ENCODE peak calls at places on chromosomes 7 and 10, in seven cellular contexts. M is thoracic aorta; Y is heart left ventricle; C is retinal pigment epithelial cell; T is CD8-positive, alpha-beta T cell; Z is cardiac fibroblast; Q is mucosa of descending colon. A is an unnamed sample.

GRCh38 chr7:78718212-78718611 is 735.3 kb downstream of the MAGI2 start:
- DNase-seq in M (no peak), Y (peak), C (no peak), T (no peak), Z (no peak), Q (no peak), A (no peak)

GRCh38 chr7:6258440-6259182 is 13.8 kb downstream of the CYTH3 start:
- DNase-seq in M (no peak), Y (no peak), C (no peak), T (no peak), Z (peak), Q (no peak), A (peak)

GRCh38 chr7:101778181-101778580 is 39.2 kb upstream of the CUX1 start:
- DNase-seq in M (no peak), Y (no peak), C (no peak), T (no peak), Z (no peak), Q (no peak), A (no peak)

GRCh38 chr7:36567699-36568436 is 156.4 kb downstream of the AOAH start:
- DNase-seq in M (no peak), Y (no peak), C (no peak), T (no peak), Z (no peak), Q (no peak), A (no peak)

GRCh38 chr7:91126762-91127161 is 137.5 kb upstream of the FZD1 start:
- DNase-seq in M (no peak), Y (no peak), C (peak), T (no peak), Z (no peak), Q (no peak), A (no peak)

GRCh38 chr7:1693419-1693990 is 23.4 kb downstream of the ELFN1 start:
- DNase-seq in M (no peak), Y (no peak), C (no peak), T (no peak), Z (no peak), Q (no peak), A (no peak)

GRCh38 chr10:130027716-130028464 is 63.8 kb upstream of the EBF3 start:
- DNase-seq in M (no peak), Y (no peak), C (no peak), T (no peak), Z (no peak), Q (peak), A (no peak)

GRCh38 chr7:130943336-130943901 is 209.4 kb upstream of the KLF14 start:
- DNase-seq in M (no peak), Y (no peak), C (no peak), T (no peak), Z (peak), Q (peak), A (peak)

GRCh38 chr10:34816067-34817002 is 1.2 kb upstream of the PARD3 start:
- DNase-seq in M (no peak), Y (no peak), C (no peak), T (no peak), Z (peak), Q (peak), A (peak)

GRCh38 chr10:727162-727790 is 37.8 kb upstream of the DIP2C start:
- DNase-seq in M (no peak), Y (no peak), C (no peak), T (no peak), Z (no peak), Q (no peak), A (no peak)

GRCh38 chr10:5683065-5683464 is 1.6 kb upstream of the TASOR2 start:
- DNase-seq in M (no peak), Y (no peak), C (no peak), T (no peak), Z (no peak), Q (no peak), A (no peak)

GRCh38 chr7:120023494-120024167 is 249.3 kb upstream of the KCND2 start:
- DNase-seq in M (no peak), Y (no peak), C (peak), T (no peak), Z (peak), Q (no peak), A (peak)

GRCh38 chr7:25303380-25304321 is 75.4 kb upstream of the NPVF start:
- DNase-seq in M (no peak), Y (no peak), C (no peak), T (no peak), Z (peak), Q (no peak), A (peak)

GRCh38 chr10:92204238-92204637 is 86.6 kb downstream of the CPEB3 start:
- DNase-seq in M (no peak), Y (no peak), C (no peak), T (no peak), Z (no peak), Q (peak), A (no peak)

GRCh38 chr7:45650404-45651055 is 76.4 kb downstream of the ADCY1 start:
- DNase-seq in M (no peak), Y (no peak), C (no peak), T (no peak), Z (no peak), Q (no peak), A (no peak)

GRCh38 chr10:6445671-6446278 is 134.3 kb downstream of the PRKCQ start:
- DNase-seq in M (no peak), Y (peak), C (no peak), T (peak), Z (peak), Q (peak), A (peak)

GRCh38 chr10:31927597-31928530 is 767 bp downstream of the ARHGAP12 start:
- DNase-seq in M (no peak), Y (peak), C (no peak), T (peak), Z (peak), Q (peak), A (peak)

GRCh38 chr10:13944901-13945300 is 358.1 kb downstream of the PRPF18 start:
- DNase-seq in M (no peak), Y (no peak), C (no peak), T (no peak), Z (no peak), Q (no peak), A (no peak)

GRCh38 chr7:99392046-99392445 is 16.4 kb downstream of the PDAP1 start:
- DNase-seq in M (no peak), Y (no peak), C (no peak), T (no peak), Z (no peak), Q (no peak), A (no peak)

GRCh38 chr10:70715853-70716795 is 43.8 kb downstream of the ADAMTS14 start:
- DNase-seq in M (no peak), Y (peak), C (no peak), T (no peak), Z (peak), Q (no peak), A (no peak)

GRCh38 chr7:80078159-80078731 is 56.4 kb upstream of the GNAI1 start:
- DNase-seq in M (no peak), Y (no peak), C (no peak), T (no peak), Z (no peak), Q (peak), A (peak)

GRCh38 chr10:124353896-124354295 is 64.8 kb downstream of the OAT start:
- DNase-seq in M (no peak), Y (no peak), C (no peak), T (no peak), Z (no peak), Q (no peak), A (no peak)

GRCh38 chr10:70500812-70501301 is 22.3 kb downstream of the PALD1 start:
- DNase-seq in M (no peak), Y (peak), C (no peak), T (no peak), Z (no peak), Q (no peak), A (no peak)

DNA sequence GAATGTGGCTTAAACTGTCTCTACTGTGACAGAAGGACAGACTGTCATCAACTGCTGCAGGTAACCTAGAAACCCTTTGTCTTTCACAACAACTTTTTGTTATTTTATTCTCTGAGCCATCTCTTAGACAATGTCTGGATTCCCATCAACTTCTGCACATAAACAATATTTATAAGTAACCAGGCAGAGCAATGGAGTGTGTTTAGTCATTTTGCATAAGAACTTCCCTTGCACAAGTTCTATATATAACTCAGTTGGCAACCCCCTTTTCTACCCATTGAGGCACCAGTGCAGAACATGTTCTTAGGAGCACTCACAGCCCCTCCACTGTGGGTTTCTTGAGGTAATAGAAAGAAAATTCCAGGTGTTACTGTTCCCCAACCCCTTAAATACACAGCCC is 65.0 kb upstream of the IL6 start:
- DNase-seq in M (no peak), Y (no peak), C (no peak), T (no peak), Z (no peak), Q (no peak), A (peak)
- H3K4me3 ChIP-seq in M (no peak), Y (no peak), C (no peak), T (no peak), Z (no peak), Q (no peak), A (no peak)

GRCh38 chr10:2575460-2575859 is 491.9 kb upstream of the PFKP start:
- DNase-seq in M (no peak), Y (no peak), C (no peak), T (no peak), Z (no peak), Q (no peak), A (no peak)
- TF ChIP-seq CTCF in M (no peak), Y (no peak), C (no peak), T (no peak), Z (no peak), Q (no peak), A (no peak)

GRCh38 chr7:12961910-12962309 is 274.5 kb downstream of the ARL4A start:
- DNase-seq in M (no peak), Y (no peak), C (no peak), T (no peak), Z (no peak), Q (no peak), A (no peak)
- H3K4me3 ChIP-seq in M (no peak), Y (no peak), C (no peak), T (no peak), Z (no peak), Q (no peak), A (no peak)

GRCh38 chr10:89923661-89924060 is 222.3 kb downstream of the KIF20B start:
- DNase-seq in M (no peak), Y (no peak), C (no peak), T (no peak), Z (no peak), Q (no peak), A (no peak)
- TF ChIP-seq CTCF in M (no peak), Y (no peak), C (no peak), T (no peak), Z (no peak), Q (no peak), A (no peak)